ENCODE peak calls at places on chromosomes 6 and 20, in four cellular contexts. One of them, this sample, is unnamed.

GRCh38 chr6:111347589-111347988 is 135.4 kb downstream of the REV3L start:
- DNase-seq in Calu3: no peak
- DNase-seq in osteoblast: no peak
- DNase-seq in fibroblast of lung: no peak
- DNase-seq in this sample: no peak

GRCh38 chr6:157376706-157377230 is 4.2 kb upstream of the ZDHHC14 start:
- DNase-seq in Calu3: no peak
- DNase-seq in osteoblast: no peak
- DNase-seq in fibroblast of lung: no peak
- DNase-seq in this sample: no peak

GRCh38 chr6:52399511-52400315 is 20.4 kb upstream of the EFHC1 start:
- DNase-seq in Calu3: peak; percentile 45
- DNase-seq in osteoblast: peak; percentile 89
- DNase-seq in fibroblast of lung: peak; percentile 51
- DNase-seq in this sample: no peak

GRCh38 chr20:36644032-36644712 is 1.8 kb downstream of the SLA2 start:
- DNase-seq in Calu3: no peak
- DNase-seq in osteoblast: no peak
- DNase-seq in fibroblast of lung: no peak
- DNase-seq in this sample: no peak

GRCh38 chr6:90100059-90100665 is 196.5 kb downstream of the BACH2 start:
- DNase-seq in Calu3: no peak
- DNase-seq in osteoblast: no peak
- DNase-seq in fibroblast of lung: peak; percentile 51
- DNase-seq in this sample: no peak

GRCh38 chr20:20201124-20201523 is 148.8 kb downstream of the CFAP61 start:
- DNase-seq in Calu3: no peak
- DNase-seq in osteoblast: no peak
- DNase-seq in fibroblast of lung: no peak
- DNase-seq in this sample: no peak

GRCh38 chr20:61753196-61753942 is 312.3 kb downstream of the TAF4 start:
- DNase-seq in Calu3: peak; percentile 16
- DNase-seq in osteoblast: peak; percentile 87
- DNase-seq in fibroblast of lung: peak; percentile 91
- DNase-seq in this sample: peak; percentile 59

GRCh38 chr20:32370897-32371296 is 12.8 kb downstream of the ASXL1 start:
- DNase-seq in Calu3: no peak
- DNase-seq in osteoblast: no peak
- DNase-seq in fibroblast of lung: no peak
- DNase-seq in this sample: no peak

GRCh38 chr6:168485804-168486203 is 44.8 kb downstream of the SMOC2 start:
- DNase-seq in Calu3: no peak
- DNase-seq in osteoblast: no peak
- DNase-seq in fibroblast of lung: no peak
- DNase-seq in this sample: no peak

GRCh38 chr20:15942130-15942529 is 631.1 kb downstream of the KIF16B start:
- DNase-seq in Calu3: no peak
- DNase-seq in osteoblast: no peak
- DNase-seq in fibroblast of lung: peak; percentile 2
- DNase-seq in this sample: peak; percentile 65

DNA sequence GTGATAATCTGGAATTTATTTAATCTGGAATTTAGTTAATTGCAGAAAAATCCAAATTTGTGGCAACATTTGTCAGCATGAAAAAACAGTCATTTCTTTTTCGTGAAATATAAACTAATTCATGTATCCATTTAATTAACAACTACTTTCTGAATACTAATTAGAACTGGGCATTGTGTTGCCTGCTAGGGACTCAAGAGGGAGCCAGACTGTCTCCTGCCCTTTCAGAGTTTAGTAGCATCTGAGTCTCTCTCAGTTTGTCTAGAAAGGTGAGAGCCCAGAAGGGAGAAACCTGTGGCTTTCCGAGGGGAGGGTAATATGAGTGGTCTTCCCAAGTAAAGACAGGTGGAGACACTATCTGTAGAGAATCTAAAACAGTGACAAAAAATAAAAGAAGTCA is 210.9 kb upstream of the HDDC2 start:
- DNase-seq in Calu3: no peak
- DNase-seq in osteoblast: no peak
- DNase-seq in fibroblast of lung: no peak
- DNase-seq in this sample: no peak
- TF ChIP-seq CTCF in Calu3: peak; percentile 13
- TF ChIP-seq CTCF in osteoblast: peak; percentile 20
- TF ChIP-seq CTCF in fibroblast of lung: no peak
- TF ChIP-seq CTCF in this sample: peak; percentile 33

GRCh38 chr6:79586548-79586947 is 44.6 kb upstream of the SH3BGRL2 start:
- DNase-seq in Calu3: no peak
- DNase-seq in osteoblast: peak; percentile 48
- DNase-seq in fibroblast of lung: no peak
- DNase-seq in this sample: no peak
- TF ChIP-seq CTCF in Calu3: peak; percentile 45
- TF ChIP-seq CTCF in osteoblast: peak; percentile 54
- TF ChIP-seq CTCF in fibroblast of lung: peak; percentile 53
- TF ChIP-seq CTCF in this sample: peak; percentile 38

DNA sequence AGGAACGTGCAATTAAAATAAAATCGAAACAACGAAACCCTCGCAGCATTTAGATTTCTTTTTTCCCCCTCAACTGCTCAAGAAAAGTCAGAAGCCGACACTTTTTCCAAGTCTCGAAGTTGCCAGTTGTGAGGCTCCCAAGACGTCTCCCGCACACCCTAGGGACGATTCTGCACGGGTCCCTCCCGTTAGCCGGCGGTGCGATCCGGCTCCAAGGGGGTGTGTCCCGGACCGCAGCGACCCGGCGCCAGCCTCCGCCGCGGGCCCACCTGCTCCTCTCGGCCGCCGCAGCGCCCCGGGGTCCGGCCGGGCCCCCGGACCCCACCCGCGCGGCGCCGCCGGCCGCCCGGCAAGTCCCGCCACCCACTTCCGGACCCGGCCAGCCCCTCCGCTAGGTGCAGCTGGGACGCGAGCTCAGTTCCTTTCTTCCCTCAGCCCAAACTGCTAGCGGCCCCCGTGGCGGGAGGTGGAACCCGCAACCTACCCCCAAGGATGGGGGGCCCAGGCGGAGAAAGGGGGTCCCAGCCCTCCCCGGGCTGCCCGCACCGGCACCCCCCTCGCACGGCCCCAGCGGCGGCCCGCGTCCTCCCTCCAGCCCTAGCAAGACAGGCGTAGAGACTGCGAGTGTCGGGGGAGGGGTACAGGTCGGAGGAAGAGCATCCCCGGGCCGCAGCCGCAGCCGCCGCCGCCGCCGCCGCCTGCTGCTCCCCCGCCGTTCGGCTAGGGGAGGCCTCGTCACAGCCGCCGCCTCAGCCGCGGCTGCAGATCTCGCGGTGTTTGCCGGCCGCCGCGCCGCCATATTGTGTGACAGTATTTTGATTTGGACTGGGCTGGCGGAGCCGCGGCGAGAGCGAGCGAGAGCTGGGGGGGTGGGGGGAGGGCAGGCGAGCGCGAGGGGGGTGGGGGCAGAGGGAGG is 514 bp upstream of the TAB2 start:
- DNase-seq in Calu3: peak; percentile 82
- DNase-seq in osteoblast: peak; percentile 98
- DNase-seq in fibroblast of lung: peak; percentile 91
- DNase-seq in this sample: no peak
- TF ChIP-seq CTCF in Calu3: no peak
- TF ChIP-seq CTCF in osteoblast: no peak
- TF ChIP-seq CTCF in fibroblast of lung: peak; percentile 14
- TF ChIP-seq CTCF in this sample: no peak

DNA sequence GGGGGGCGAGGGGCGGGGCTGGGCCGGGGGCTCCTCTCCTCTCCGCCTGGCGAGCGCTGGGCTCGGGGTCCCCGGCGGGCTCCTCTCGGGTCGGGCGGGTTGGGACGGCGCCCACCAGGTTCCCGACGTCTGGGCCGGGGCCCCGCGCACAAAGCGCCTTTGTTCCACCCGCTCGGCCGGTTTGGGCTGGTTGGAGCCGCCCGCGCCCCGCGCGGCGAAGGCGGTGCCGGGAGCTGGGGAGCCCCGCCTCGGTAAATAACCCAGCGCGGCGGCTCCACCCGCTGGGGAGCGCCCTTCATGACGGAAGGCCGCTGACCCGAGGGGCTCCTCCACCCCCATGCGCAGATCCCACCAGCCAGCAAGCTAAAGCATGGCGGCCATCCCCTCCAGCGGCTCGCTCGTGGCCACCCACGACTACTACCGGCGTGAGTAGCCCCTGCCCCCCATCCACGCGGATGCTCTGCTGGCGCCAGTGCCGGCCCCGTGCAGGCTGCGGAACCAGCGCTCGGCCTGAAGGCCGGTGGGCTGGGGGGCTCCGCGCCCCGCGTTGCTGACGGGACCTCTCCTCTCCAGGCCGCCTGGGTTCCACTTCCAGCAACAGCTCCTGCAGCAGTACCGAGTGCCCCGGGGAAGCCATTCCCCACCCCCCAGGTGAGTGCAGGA is 505 bp downstream of the PPDPF start:
- DNase-seq in Calu3: peak; percentile 98
- DNase-seq in osteoblast: peak; percentile 97
- DNase-seq in fibroblast of lung: peak; percentile 50
- DNase-seq in this sample: no peak
- TF ChIP-seq CTCF in Calu3: no peak
- TF ChIP-seq CTCF in osteoblast: no peak
- TF ChIP-seq CTCF in fibroblast of lung: no peak
- TF ChIP-seq CTCF in this sample: no peak

GRCh38 chr6:144216668-144217218 is 66.4 kb downstream of the STX11 start:
- DNase-seq in Calu3: no peak
- DNase-seq in osteoblast: peak; percentile 95
- DNase-seq in fibroblast of lung: no peak
- DNase-seq in this sample: no peak
- TF ChIP-seq CTCF in Calu3: no peak
- TF ChIP-seq CTCF in osteoblast: no peak
- TF ChIP-seq CTCF in fibroblast of lung: no peak
- TF ChIP-seq CTCF in this sample: peak; percentile 40

GRCh38 chr20:18919996-18920395 is 106.4 kb downstream of the SCP2D1 start:
- DNase-seq in Calu3: no peak
- DNase-seq in osteoblast: no peak
- DNase-seq in fibroblast of lung: no peak
- DNase-seq in this sample: no peak
- TF ChIP-seq CTCF in Calu3: no peak
- TF ChIP-seq CTCF in osteoblast: no peak
- TF ChIP-seq CTCF in fibroblast of lung: no peak
- TF ChIP-seq CTCF in this sample: no peak

This sample was measured in kidney epithelial cell.